ENCODE peak calls at places on chromosomes 3 and 15, in four cellular contexts. One of them, this sample, is unnamed.

GRCh38 chr15:67547836-67548531 is 5.5 kb downstream of the MAP2K5 start:
- DNase-seq in HepG2: no peak
- DNase-seq in H1: no peak
- DNase-seq in GM12878: no peak
- DNase-seq in this sample: no peak

GRCh38 chr3:183117046-183117445 is 17.8 kb upstream of the MCCC1 start:
- DNase-seq in H1: no peak
- DNase-seq in HepG2: no peak
- DNase-seq in GM12878: no peak
- DNase-seq in this sample: no peak

GRCh38 chr15:69090197-69090948 is 70.1 kb upstream of the GLCE start:
- DNase-seq in H1: peak
- DNase-seq in HepG2: no peak
- DNase-seq in GM12878: no peak
- DNase-seq in this sample: peak

GRCh38 chr3:45479627-45480026 is 91.3 kb downstream of the LARS2 start:
- DNase-seq in HepG2: peak
- DNase-seq in H1: no peak
- DNase-seq in GM12878: no peak
- DNase-seq in this sample: no peak

GRCh38 chr3:158770254-158771017 is 31.4 kb upstream of the MFSD1 start:
- DNase-seq in HepG2: no peak
- DNase-seq in H1: no peak
- DNase-seq in GM12878: no peak
- DNase-seq in this sample: peak

GRCh38 chr3:9169951-9170850 is 79.2 kb downstream of the SRGAP3 start:
- DNase-seq in H1: no peak
- DNase-seq in GM12878: no peak
- DNase-seq in HepG2: no peak
- DNase-seq in this sample: no peak

GRCh38 chr3:184472723-184473419 is 88.7 kb upstream of the EPHB3 start:
- DNase-seq in GM12878: no peak
- DNase-seq in HepG2: no peak
- DNase-seq in H1: no peak
- DNase-seq in this sample: no peak

GRCh38 chr3:183254816-183255730 is 2.0 kb downstream of the B3GNT5 start:
- DNase-seq in HepG2: no peak
- DNase-seq in H1: no peak
- DNase-seq in GM12878: no peak
- DNase-seq in this sample: no peak

GRCh38 chr15:95141486-95141885 is 910.1 kb downstream of the MCTP2 start:
- DNase-seq in H1: no peak
- DNase-seq in HepG2: no peak
- DNase-seq in GM12878: no peak
- DNase-seq in this sample: no peak

GRCh38 chr3:17544632-17545031 is 197.8 kb downstream of the TBC1D5 start:
- DNase-seq in H1: no peak
- DNase-seq in HepG2: no peak
- DNase-seq in GM12878: no peak
- DNase-seq in this sample: no peak

GRCh38 chr3:5787863-5788488 is 600.5 kb downstream of the EDEM1 start:
- DNase-seq in GM12878: no peak
- DNase-seq in H1: peak
- DNase-seq in HepG2: no peak
- DNase-seq in this sample: peak

GRCh38 chr3:19945405-19946290 is 1.2 kb upstream of the RAB5A start:
- DNase-seq in HepG2: no peak
- DNase-seq in GM12878: no peak
- DNase-seq in H1: no peak
- DNase-seq in this sample: no peak

GRCh38 chr3:19947549-19948071 is 713 bp downstream of the RAB5A start:
- DNase-seq in H1: peak
- DNase-seq in GM12878: no peak
- DNase-seq in HepG2: peak
- DNase-seq in this sample: peak

GRCh38 chr3:19946832-19947548 is at the start of gene RAB5A:
- DNase-seq in HepG2: peak
- DNase-seq in H1: peak
- DNase-seq in GM12878: peak
- DNase-seq in this sample: peak

GRCh38 chr3:19948192-19948591 is 1.3 kb downstream of the RAB5A start:
- DNase-seq in GM12878: no peak
- DNase-seq in HepG2: no peak
- DNase-seq in H1: no peak
- DNase-seq in this sample: no peak

GRCh38 chr3:19946291-19946831 is 536 bp upstream of the RAB5A start:
- DNase-seq in HepG2: no peak
- DNase-seq in GM12878: no peak
- DNase-seq in H1: peak
- DNase-seq in this sample: no peak
- TF ChIP-seq SUZ12 in HepG2: no peak
- TF ChIP-seq SUZ12 in GM12878: no peak
- TF ChIP-seq SUZ12 in H1: no peak
- TF ChIP-seq SUZ12 in this sample: no peak

GRCh38 chr3:66037330-66037985 is 1.3 kb downstream of the MAGI1 start:
- DNase-seq in GM12878: no peak
- DNase-seq in H1: peak
- DNase-seq in HepG2: peak
- DNase-seq in this sample: peak

GRCh38 chr3:66036586-66037061 is 2.1 kb downstream of the MAGI1 start:
- DNase-seq in HepG2: no peak
- DNase-seq in GM12878: no peak
- DNase-seq in H1: no peak
- DNase-seq in this sample: peak

GRCh38 chr3:66038384-66038725 is 363 bp downstream of the MAGI1 start:
- DNase-seq in H1: no peak
- DNase-seq in GM12878: no peak
- DNase-seq in HepG2: no peak
- DNase-seq in this sample: no peak

GRCh38 chr3:66038726-66039589 is at the start of gene MAGI1:
- DNase-seq in GM12878: no peak
- DNase-seq in HepG2: peak
- DNase-seq in H1: peak
- DNase-seq in this sample: peak

DNA sequence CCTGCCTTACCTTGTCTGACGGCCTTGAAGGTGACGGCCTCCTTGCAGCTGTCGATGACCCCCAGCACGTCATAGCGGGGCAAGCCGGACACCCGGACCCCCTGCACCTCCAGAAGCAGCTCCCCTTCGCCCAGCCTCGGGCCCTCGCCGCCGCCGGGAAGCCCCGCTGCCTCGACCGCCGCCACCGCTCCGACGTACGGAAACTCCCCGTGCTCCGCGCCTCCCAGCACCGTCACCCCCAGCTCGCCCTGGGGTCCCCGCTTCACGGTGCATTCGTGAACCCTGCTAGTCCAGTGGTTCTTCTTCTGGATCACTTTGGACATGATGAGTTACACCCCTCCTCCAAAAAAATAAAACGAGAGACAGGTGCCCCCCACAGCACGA is 740 bp downstream of the MAGI1 start:
- DNase-seq in HepG2: no peak
- DNase-seq in GM12878: no peak
- DNase-seq in H1: no peak
- DNase-seq in this sample: no peak
- TF ChIP-seq YY1 in HepG2: no peak
- TF ChIP-seq YY1 in GM12878: no peak
- TF ChIP-seq YY1 in H1: no peak
- TF ChIP-seq YY1 in this sample: no peak

GRCh38 chr3:23077126-23077525 is 126.0 kb upstream of the UBE2E2 start:
- DNase-seq in H1: no peak
- DNase-seq in HepG2: no peak
- DNase-seq in GM12878: no peak
- DNase-seq in this sample: no peak
- TF ChIP-seq SUZ12 in H1: no peak
- TF ChIP-seq SUZ12 in HepG2: no peak
- TF ChIP-seq SUZ12 in GM12878: no peak
- TF ChIP-seq SUZ12 in this sample: no peak

DNA sequence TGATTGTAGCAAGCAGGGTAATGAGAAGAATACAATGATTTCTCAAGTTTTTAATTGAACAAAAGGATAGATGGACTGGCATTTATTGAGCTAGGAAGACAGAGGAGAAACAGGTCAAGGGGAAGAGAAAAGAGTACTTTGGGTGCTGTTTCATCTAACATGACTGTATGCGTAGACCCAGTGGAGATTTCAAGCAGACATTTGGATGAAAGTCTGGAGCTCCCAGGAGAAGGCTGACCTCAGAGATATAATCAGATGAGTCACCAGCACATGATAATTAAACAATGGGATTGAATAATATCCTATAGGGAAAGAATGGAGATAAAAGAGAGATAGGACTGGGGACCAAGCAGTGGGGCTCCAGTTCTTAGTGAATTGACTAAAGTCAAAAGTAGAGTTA is 194.9 kb downstream of the ARRDC4 start:
- DNase-seq in HepG2: no peak
- DNase-seq in GM12878: no peak
- DNase-seq in H1: no peak
- DNase-seq in this sample: no peak
- TF ChIP-seq YY1 in HepG2: no peak
- TF ChIP-seq YY1 in GM12878: no peak
- TF ChIP-seq YY1 in H1: no peak
- TF ChIP-seq YY1 in this sample: no peak

GRCh38 chr3:173789530-173789929 is 392.0 kb downstream of the NLGN1 start:
- DNase-seq in GM12878: no peak
- DNase-seq in H1: no peak
- DNase-seq in HepG2: no peak
- DNase-seq in this sample: no peak
- TF ChIP-seq SUZ12 in GM12878: no peak
- TF ChIP-seq SUZ12 in H1: no peak
- TF ChIP-seq SUZ12 in HepG2: no peak
- TF ChIP-seq SUZ12 in this sample: no peak

DNA sequence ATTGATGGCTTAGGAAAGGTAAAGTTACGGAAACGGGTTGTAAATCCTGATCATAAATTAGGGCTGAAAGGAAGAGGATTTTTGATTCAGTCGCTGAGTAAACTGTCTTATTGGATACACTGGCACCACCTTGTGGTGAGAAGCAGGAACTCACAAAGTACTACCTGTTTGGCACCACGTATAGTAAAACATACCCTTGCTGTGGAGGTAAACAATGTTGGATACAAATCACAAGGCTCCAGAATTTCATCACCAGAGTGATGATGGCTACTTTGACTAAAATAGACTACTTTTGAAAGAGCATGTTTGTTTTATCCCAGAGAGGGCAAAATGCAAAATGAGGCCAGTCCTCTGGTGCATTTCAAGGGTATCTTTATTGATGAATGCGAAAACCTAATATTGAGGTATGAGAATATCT is 216.9 kb downstream of the IGSF11 start:
- DNase-seq in H1: no peak
- DNase-seq in HepG2: peak
- DNase-seq in GM12878: no peak
- DNase-seq in this sample: peak
- TF ChIP-seq YY1 in H1: no peak
- TF ChIP-seq YY1 in HepG2: no peak
- TF ChIP-seq YY1 in GM12878: peak
- TF ChIP-seq YY1 in this sample: no peak

GRCh38 chr15:28868744-28869143 is 17.0 kb upstream of the APBA2 start:
- DNase-seq in HepG2: no peak
- DNase-seq in H1: no peak
- DNase-seq in GM12878: no peak
- DNase-seq in this sample: no peak
- TF ChIP-seq SUZ12 in HepG2: no peak
- TF ChIP-seq SUZ12 in H1: no peak
- TF ChIP-seq SUZ12 in GM12878: no peak
- TF ChIP-seq SUZ12 in this sample: no peak

DNA sequence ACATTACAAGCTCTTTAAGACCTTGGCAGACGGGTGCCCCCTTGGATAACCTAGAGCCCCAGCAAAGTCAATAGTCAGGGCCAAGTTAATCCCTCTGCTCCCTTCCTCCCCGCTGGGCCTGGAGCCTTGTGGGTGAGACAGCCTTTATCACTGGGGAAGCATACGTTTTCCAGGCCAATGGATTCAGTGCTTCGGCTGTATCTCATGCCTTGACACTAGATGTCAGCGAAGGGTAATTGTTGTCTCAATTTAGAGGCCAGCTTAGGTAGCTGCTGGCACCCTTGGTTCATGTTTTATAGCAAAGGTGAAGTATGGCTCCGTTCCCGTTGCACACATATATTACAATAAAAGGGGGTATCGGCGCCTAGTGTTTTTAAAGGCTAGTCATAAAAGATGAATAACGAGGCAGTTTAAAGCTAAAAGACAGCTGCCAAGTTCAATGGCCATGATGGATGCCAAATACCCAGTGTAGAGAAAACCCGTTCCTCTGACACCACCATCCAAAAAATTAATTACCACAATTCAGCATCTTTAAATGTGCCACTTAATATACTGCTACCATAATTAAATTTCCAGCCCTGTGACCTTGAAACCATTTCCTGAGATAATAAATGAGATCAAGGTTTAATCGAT is 52.3 kb upstream of the BNIP2 start:
- DNase-seq in GM12878: no peak
- DNase-seq in HepG2: peak
- DNase-seq in H1: no peak
- DNase-seq in this sample: peak
- TF ChIP-seq YY1 in GM12878: no peak
- TF ChIP-seq YY1 in HepG2: no peak
- TF ChIP-seq YY1 in H1: no peak
- TF ChIP-seq YY1 in this sample: no peak

DNA sequence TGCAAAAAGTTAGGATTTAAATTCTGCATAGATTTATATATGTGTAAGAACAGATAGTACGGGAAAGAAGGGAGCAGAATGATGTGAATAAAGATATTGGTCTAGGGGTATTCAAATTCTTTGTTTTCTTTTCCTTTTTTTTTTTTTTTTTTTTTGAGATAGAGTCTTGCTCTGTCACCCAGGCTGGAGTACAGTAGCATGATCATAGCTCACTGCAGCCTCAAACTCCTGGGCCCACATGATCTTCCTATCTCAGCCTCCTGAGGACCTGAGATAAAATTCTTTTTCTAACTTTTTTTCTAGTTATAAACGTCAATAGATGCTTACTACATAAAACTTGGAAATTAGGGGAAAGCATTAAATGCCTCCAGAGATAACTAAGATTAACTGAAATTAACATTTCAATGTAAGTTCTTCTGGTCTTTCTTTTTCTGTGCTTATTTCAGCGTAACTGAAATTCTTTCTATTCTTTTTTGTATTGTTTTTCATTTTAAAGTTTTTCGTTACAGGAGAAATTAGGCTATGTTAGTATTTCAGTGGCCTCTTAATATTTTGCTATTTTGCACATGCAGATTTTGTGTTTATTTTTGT is 29.2 kb downstream of the UBE2Q2 start:
- DNase-seq in GM12878: no peak
- DNase-seq in HepG2: no peak
- DNase-seq in H1: no peak
- DNase-seq in this sample: no peak
- TF ChIP-seq SUZ12 in GM12878: no peak
- TF ChIP-seq SUZ12 in HepG2: no peak
- TF ChIP-seq SUZ12 in H1: no peak
- TF ChIP-seq SUZ12 in this sample: no peak